ENCODE peak calls at places on chromosomes 16 and 17, in seven cellular contexts. One of them, this sample, is unnamed.

GRCh38 chr16:81500833-81501521 is 56.4 kb downstream of the CMIP start:
- DNase-seq in uterus: no peak
- DNase-seq in mesenchymal stem cell: peak; percentile 95
- DNase-seq in GF-D8: peak; percentile 88
- DNase-seq in occipital lobe: no peak
- DNase-seq in posterior cingulate gyrus: no peak
- DNase-seq in H7: no peak
- DNase-seq in this sample: no peak

GRCh38 chr17:41792835-41793748 is 6.6 kb upstream of the JUP start:
- DNase-seq in H7: peak; percentile 61
- DNase-seq in GF-D8: no peak
- DNase-seq in occipital lobe: no peak
- DNase-seq in mesenchymal stem cell: peak; percentile 86
- DNase-seq in uterus: peak; percentile 54
- DNase-seq in posterior cingulate gyrus: no peak
- DNase-seq in this sample: peak; percentile 88

GRCh38 chr17:67434061-67434525 is 57.0 kb downstream of the PITPNC1 start:
- DNase-seq in H7: no peak
- DNase-seq in occipital lobe: no peak
- DNase-seq in mesenchymal stem cell: no peak
- DNase-seq in posterior cingulate gyrus: no peak
- DNase-seq in uterus: no peak
- DNase-seq in GF-D8: peak; percentile 97
- DNase-seq in this sample: no peak

GRCh38 chr17:30429155-30429554 is 48.1 kb upstream of the GOSR1 start:
- DNase-seq in GF-D8: no peak
- DNase-seq in occipital lobe: no peak
- DNase-seq in posterior cingulate gyrus: no peak
- DNase-seq in uterus: no peak
- DNase-seq in mesenchymal stem cell: no peak
- DNase-seq in H7: no peak
- DNase-seq in this sample: no peak

GRCh38 chr16:13313351-13313750 is 412.0 kb downstream of the SHISA9 start:
- DNase-seq in posterior cingulate gyrus: no peak
- DNase-seq in GF-D8: no peak
- DNase-seq in uterus: no peak
- DNase-seq in occipital lobe: no peak
- DNase-seq in mesenchymal stem cell: no peak
- DNase-seq in H7: no peak
- DNase-seq in this sample: no peak

GRCh38 chr17:79907217-79907715 is 68.0 kb upstream of the CBX4 start:
- DNase-seq in uterus: no peak
- DNase-seq in H7: peak; percentile 35
- DNase-seq in mesenchymal stem cell: no peak
- DNase-seq in posterior cingulate gyrus: no peak
- DNase-seq in occipital lobe: no peak
- DNase-seq in GF-D8: no peak
- DNase-seq in this sample: peak; percentile 26

GRCh38 chr16:29107299-29107698 is 122.4 kb downstream of the LAT start:
- DNase-seq in occipital lobe: no peak
- DNase-seq in posterior cingulate gyrus: no peak
- DNase-seq in uterus: no peak
- DNase-seq in GF-D8: no peak
- DNase-seq in H7: peak; percentile 87
- DNase-seq in mesenchymal stem cell: no peak
- DNase-seq in this sample: no peak

GRCh38 chr16:80989801-80990200 is 16.9 kb downstream of the CMC2 start:
- DNase-seq in uterus: no peak
- DNase-seq in mesenchymal stem cell: no peak
- DNase-seq in GF-D8: no peak
- DNase-seq in posterior cingulate gyrus: no peak
- DNase-seq in H7: no peak
- DNase-seq in occipital lobe: no peak
- DNase-seq in this sample: no peak

GRCh38 chr17:82859431-82860403 is 19.9 kb upstream of the ZNF750 start:
- DNase-seq in uterus: peak; percentile 11
- DNase-seq in GF-D8: peak; percentile 66
- DNase-seq in H7: peak; percentile 68
- DNase-seq in occipital lobe: no peak
- DNase-seq in posterior cingulate gyrus: no peak
- DNase-seq in mesenchymal stem cell: peak; percentile 86
- DNase-seq in this sample: peak; percentile 53

GRCh38 chr17:34291721-34292348 is 6.3 kb downstream of the CCL11 start:
- DNase-seq in GF-D8: no peak
- DNase-seq in H7: no peak
- DNase-seq in posterior cingulate gyrus: no peak
- DNase-seq in uterus: no peak
- DNase-seq in mesenchymal stem cell: no peak
- DNase-seq in occipital lobe: no peak
- DNase-seq in this sample: no peak

GRCh38 chr16:81729451-81729850 is 49.6 kb upstream of the PLCG2 start:
- DNase-seq in H7: peak; percentile 74
- DNase-seq in posterior cingulate gyrus: no peak
- DNase-seq in occipital lobe: no peak
- DNase-seq in mesenchymal stem cell: no peak
- DNase-seq in GF-D8: no peak
- DNase-seq in uterus: no peak
- DNase-seq in this sample: no peak

GRCh38 chr17:3982541-3983017 is 18.3 kb upstream of the ATP2A3 start:
- DNase-seq in posterior cingulate gyrus: no peak
- DNase-seq in H7: peak; percentile 16
- DNase-seq in occipital lobe: no peak
- DNase-seq in GF-D8: no peak
- DNase-seq in mesenchymal stem cell: no peak
- DNase-seq in uterus: no peak
- DNase-seq in this sample: no peak

GRCh38 chr16:74577882-74578366 is 29.0 kb downstream of the GLG1 start:
- DNase-seq in mesenchymal stem cell: peak; percentile 72
- DNase-seq in occipital lobe: no peak
- DNase-seq in posterior cingulate gyrus: no peak
- DNase-seq in uterus: no peak
- DNase-seq in GF-D8: no peak
- DNase-seq in H7: no peak
- DNase-seq in this sample: no peak

GRCh38 chr16:4375717-4376116 is 4.1 kb downstream of the VASN start:
- DNase-seq in H7: no peak
- DNase-seq in uterus: peak; percentile 49
- DNase-seq in posterior cingulate gyrus: no peak
- DNase-seq in mesenchymal stem cell: no peak
- DNase-seq in GF-D8: no peak
- DNase-seq in occipital lobe: no peak
- DNase-seq in this sample: no peak